ENCODE peak calls at places on chromosomes 11 and 22, in seven cellular contexts. Z, L, X, U, A, V and Y are unnamed samples.

GRCh38 chr22:50252081-50253045 is 1.3 kb upstream of the HDAC10 start:
- DNase-seq in L (no peak), Z (peak; percentile 68), V (peak; percentile 79), X (no peak), A (peak; percentile 83), U (peak; percentile 74), Y (peak; percentile 73)

GRCh38 chr11:36729765-36730164 is 131.7 kb upstream of the RAG2 start:
- DNase-seq in Z (no peak), X (no peak), U (no peak), V (no peak), A (no peak), L (no peak), Y (no peak)

GRCh38 chr11:68961245-68961644 is 19.5 kb downstream of the MRGPRD start:
- DNase-seq in Z (no peak), L (no peak), A (no peak), U (no peak), V (no peak), X (no peak), Y (no peak)

GRCh38 chr22:49689858-49690257 is 137.8 kb downstream of the BRD1 start:
- DNase-seq in A (no peak), Z (no peak), V (no peak), L (no peak), U (no peak), X (no peak), Y (no peak)

GRCh38 chr11:47161134-47161854 is 15.4 kb downstream of the ARFGAP2 start:
- DNase-seq in Z (peak; percentile 77), X (no peak), V (no peak), A (peak; percentile 87), U (peak; percentile 54), L (peak; percentile 40), Y (no peak)

GRCh38 chr11:19975414-19975990 is 184.8 kb downstream of the DBX1 start:
- DNase-seq in Z (no peak), V (no peak), X (no peak), U (no peak), A (no peak), L (no peak), Y (no peak)

GRCh38 chr11:123100378-123101085 is 38.6 kb upstream of the HSPA8 start:
- DNase-seq in Z (peak; percentile 26), V (no peak), X (no peak), U (no peak), L (no peak), A (no peak), Y (no peak)

GRCh38 chr22:48510599-48510998 is 1317.1 kb downstream of the BRD1 start:
- DNase-seq in L (no peak), V (no peak), X (no peak), Z (no peak), U (no peak), A (no peak), Y (no peak)

GRCh38 chr22:24162377-24162927 is 18.8 kb upstream of the SUSD2 start:
- DNase-seq in Z (no peak), L (no peak), X (no peak), V (no peak), A (no peak), U (no peak), Y (no peak)

GRCh38 chr11:83862033-83862432 is 575.9 kb upstream of the CCDC90B start:
- DNase-seq in X (no peak), A (no peak), Z (no peak), U (no peak), L (no peak), V (no peak), Y (no peak)

GRCh38 chr11:66886671-66887221 is 29.9 kb downstream of the LRFN4 start:
- DNase-seq in X (no peak), Z (peak; percentile 86), V (peak; percentile 54), A (no peak), L (no peak), U (no peak), Y (no peak)

GRCh38 chr11:121895919-121896318 is 220.1 kb downstream of the BLID start:
- DNase-seq in A (no peak), Z (peak; percentile 75), V (no peak), X (no peak), U (no peak), L (no peak), Y (no peak)

GRCh38 chr22:32142600-32142999 is 16.5 kb downstream of the C22orf42 start:
- DNase-seq in U (no peak), X (no peak), A (no peak), Z (no peak), L (no peak), V (no peak), Y (no peak)

GRCh38 chr11:77053217-77054013 is 13.4 kb upstream of the CAPN5 start:
- DNase-seq in V (no peak), A (no peak), L (no peak), U (no peak), Z (no peak), X (no peak), Y (no peak)

GRCh38 chr22:29139965-29140782 is 65.5 kb upstream of the EMID1 start:
- DNase-seq in V (no peak), A (no peak), U (no peak), X (no peak), Z (peak; percentile 39), L (no peak), Y (no peak)

GRCh38 chr11:106091480-106092123 is 14.1 kb downstream of the AASDHPPT start:
- DNase-seq in X (no peak), Z (peak; percentile 83), V (no peak), U (no peak), L (no peak), A (no peak), Y (no peak)

GRCh38 chr22:43883012-43883661 is 8.7 kb downstream of the PNPLA5 start:
- DNase-seq in V (no peak), L (peak; percentile 52), U (no peak), Z (peak; percentile 85), X (peak; percentile 65), A (peak; percentile 90), Y (no peak)

GRCh38 chr11:120835601-120836228 is 188.2 kb upstream of the TBCEL start:
- DNase-seq in Z (no peak), A (no peak), X (no peak), L (no peak), V (no peak), U (no peak), Y (no peak)
- TF ChIP-seq CTCF in Z (no peak), A (no peak), X (no peak), L (no peak), V (no peak), U (no peak), Y (no peak)

GRCh38 chr11:70483940-70484339 is 85.6 kb downstream of the CTTN start:
- DNase-seq in V (no peak), U (no peak), L (no peak), A (no peak), X (no peak), Z (no peak), Y (no peak)

GRCh38 chr11:70482529-70482917 is 84.2 kb downstream of the CTTN start:
- DNase-seq in Z (peak; percentile 13), V (peak; percentile 61), L (no peak), A (no peak), U (no peak), X (no peak), Y (no peak)

GRCh38 chr11:70481625-70482528 is 83.5 kb downstream of the CTTN start:
- DNase-seq in A (no peak), X (no peak), L (no peak), Z (peak; percentile 73), V (peak; percentile 48), U (peak; percentile 60), Y (no peak)

GRCh38 chr11:70485326-70486025 is 87.1 kb downstream of the CTTN start:
- DNase-seq in L (no peak), A (no peak), U (no peak), X (no peak), Z (no peak), V (no peak), Y (no peak)

GRCh38 chr11:70483077-70483861 is 84.9 kb downstream of the CTTN start:
- DNase-seq in A (no peak), Z (peak; percentile 65), L (no peak), V (peak; percentile 45), X (no peak), U (peak; percentile 72), Y (no peak)
- TF ChIP-seq CTCF in A (peak; percentile 37), Z (peak; percentile 53), L (peak; percentile 27), V (peak; percentile 63), X (peak; percentile 45), U (no peak), Y (no peak)

GRCh38 chr11:78958444-78958843 is 383.8 kb upstream of the NARS2 start:
- DNase-seq in L (no peak), U (no peak), A (no peak), X (no peak), Z (no peak), V (no peak), Y (no peak)

GRCh38 chr11:78961938-78962701 is 387.5 kb upstream of the NARS2 start:
- DNase-seq in V (no peak), A (peak; percentile 97), U (no peak), L (peak; percentile 61), Z (peak; percentile 16), X (no peak), Y (peak; percentile 63)

GRCh38 chr11:78957481-78958245 is 383.0 kb upstream of the NARS2 start:
- DNase-seq in U (no peak), X (no peak), A (no peak), L (no peak), V (no peak), Z (peak; percentile 59), Y (no peak)

DNA sequence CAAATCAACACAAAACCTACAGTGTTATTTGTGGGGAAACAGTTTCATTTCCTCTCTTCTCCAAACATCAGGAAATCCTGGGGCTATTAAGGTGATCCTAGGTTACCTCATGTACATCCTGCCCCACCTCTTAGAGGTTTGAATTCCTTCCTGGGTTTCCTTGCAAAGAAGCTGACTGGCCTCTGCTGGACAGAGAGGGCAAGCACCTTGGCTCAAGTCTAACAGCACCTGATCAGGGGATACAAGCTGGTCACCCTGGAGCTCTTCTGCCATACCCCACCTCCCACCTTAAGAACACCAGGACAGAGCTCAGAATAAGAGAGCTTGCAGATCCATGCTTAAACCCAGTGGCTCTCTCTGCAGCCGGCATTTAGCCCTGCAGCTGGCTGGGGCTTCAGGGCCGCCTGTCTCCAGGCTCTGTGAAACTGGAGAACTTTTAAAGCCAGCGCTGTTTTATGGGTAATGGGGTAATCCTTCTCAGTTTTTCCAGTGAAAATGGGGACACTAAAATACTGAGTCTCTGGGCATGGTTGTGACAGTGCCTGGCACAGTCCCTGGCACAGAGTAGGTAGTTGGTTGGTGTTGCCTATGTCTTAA is 386.6 kb upstream of the NARS2 start:
- DNase-seq in L (no peak), U (peak; percentile 41), X (peak; percentile 57), Z (peak; percentile 47), A (peak; percentile 68), V (no peak), Y (no peak)
- TF ChIP-seq CTCF in L (peak; percentile 52), U (peak; percentile 34), X (peak; percentile 89), Z (peak; percentile 57), A (peak; percentile 64), V (peak; percentile 56), Y (no peak)

GRCh38 chr11:60594998-60595637 is 79.9 kb downstream of the MS4A13 start:
- DNase-seq in Z (no peak), L (no peak), A (peak; percentile 2), V (no peak), X (no peak), U (no peak), Y (no peak)

DNA sequence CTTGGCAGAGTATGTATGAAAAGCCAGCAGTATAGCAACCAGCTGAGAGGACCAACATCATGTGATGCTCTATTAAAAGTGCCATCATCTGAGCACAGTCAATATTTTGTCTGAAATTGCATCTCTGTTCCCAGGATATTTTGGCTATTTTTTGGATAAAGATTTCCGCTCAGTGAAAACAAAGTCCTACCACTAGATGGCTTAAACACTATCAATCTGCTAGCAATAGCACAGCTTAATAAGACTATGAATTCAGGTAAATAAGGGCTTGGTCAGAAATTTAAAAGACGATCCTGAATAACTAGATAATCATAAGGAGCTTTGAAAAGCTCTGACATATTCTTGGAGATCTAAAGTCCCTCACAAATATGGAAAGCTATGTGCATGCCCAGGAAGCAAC is 74.4 kb downstream of the MS4A13 start:
- DNase-seq in U (no peak), L (no peak), A (no peak), X (no peak), Z (no peak), V (no peak), Y (no peak)
- TF ChIP-seq CTCF in U (no peak), L (peak; percentile 50), A (peak; percentile 50), X (peak; percentile 35), Z (no peak), V (no peak), Y (no peak)